ENCODE peak calls at places on chromosomes 2 and 18, in eight cellular contexts. S, P, K, I, M, X, Z and V are unnamed samples.

GRCh38 chr2:165081276-165081675 is 122.6 kb downstream of the SCN3A start:
- DNase-seq in K (no peak), P (no peak), Z (no peak), X (no peak), M (no peak), S (no peak), I (no peak), V (no peak)

GRCh38 chr18:59002974-59003594 is 136.6 kb upstream of the SEC11C start:
- DNase-seq in S (no peak), K (no peak), M (no peak), X (no peak), I (no peak), P (no peak), Z (no peak), V (no peak)

GRCh38 chr2:176554107-176555048 is 285.1 kb downstream of the MTX2 start:
- DNase-seq in Z (peak; percentile 67), P (peak; percentile 32), I (no peak), M (no peak), S (peak; percentile 37), X (no peak), K (peak; percentile 61), V (no peak)

GRCh38 chr2:105822186-105822585 is 77.5 kb downstream of the NCK2 start:
- DNase-seq in S (no peak), X (no peak), K (peak; percentile 64), M (no peak), Z (peak; percentile 70), P (no peak), I (no peak), V (no peak)

GRCh38 chr2:222859786-222860726 is 780 bp upstream of the ACSL3 start:
- DNase-seq in I (no peak), P (peak; percentile 63), X (no peak), M (no peak), Z (no peak), S (no peak), K (no peak), V (no peak)

GRCh38 chr2:81903534-81903933 is 1599.0 kb upstream of the LRRTM1 start:
- DNase-seq in X (no peak), K (no peak), I (no peak), P (no peak), M (no peak), Z (no peak), S (no peak), V (no peak)

GRCh38 chr2:119106301-119106897 is 52.2 kb downstream of the C1QL2 start:
- DNase-seq in P (no peak), K (no peak), I (peak; percentile 82), M (peak; percentile 45), X (no peak), S (peak; percentile 26), Z (no peak), V (no peak)

GRCh38 chr2:26173596-26174482 is 951 bp downstream of the GAREM2 start:
- DNase-seq in S (no peak), I (no peak), X (peak; percentile 76), P (no peak), M (no peak), K (no peak), Z (no peak), V (no peak)

GRCh38 chr2:9333591-9334171 is 89.6 kb downstream of the ITGB1BP1 start:
- DNase-seq in Z (no peak), P (peak; percentile 64), I (peak; percentile 72), K (no peak), M (peak; percentile 48), X (no peak), S (peak; percentile 66), V (no peak)

GRCh38 chr2:111122631-111123421 is 2.1 kb downstream of the BCL2L11 start:
- DNase-seq in X (peak; percentile 95), P (peak; percentile 88), Z (peak; percentile 24), I (peak; percentile 86), K (peak; percentile 17), S (peak; percentile 73), M (peak; percentile 74), V (peak; percentile 50)

GRCh38 chr2:203583084-203583695 is 48.1 kb upstream of the RAPH1 start:
- DNase-seq in M (no peak), Z (no peak), K (no peak), P (no peak), S (no peak), X (no peak), I (no peak), V (no peak)

GRCh38 chr2:205047273-205047839 is 502.1 kb downstream of the PARD3B start:
- DNase-seq in P (no peak), Z (no peak), K (no peak), I (no peak), M (no peak), S (no peak), X (no peak), V (no peak)

GRCh38 chr2:205612661-205613060 is 69.6 kb upstream of the NRP2 start:
- DNase-seq in Z (no peak), I (no peak), S (no peak), M (no peak), K (no peak), P (no peak), X (no peak), V (no peak)

GRCh38 chr2:170715932-170716777 is 1.0 kb downstream of the SP5 start:
- DNase-seq in S (no peak), P (peak; percentile 13), M (no peak), I (no peak), X (peak; percentile 80), Z (peak; percentile 71), K (peak; percentile 64), V (no peak)

GRCh38 chr2:43074592-43075053 is 151.8 kb downstream of the ZFP36L2 start:
- DNase-seq in P (no peak), K (no peak), S (no peak), Z (no peak), M (no peak), I (no peak), X (peak; percentile 27), V (no peak)

GRCh38 chr2:43075906-43076585 is 150.4 kb downstream of the ZFP36L2 start:
- DNase-seq in I (no peak), Z (no peak), K (no peak), M (no peak), S (no peak), P (no peak), X (peak; percentile 82), V (no peak)

GRCh38 chr2:43074052-43074451 is 152.4 kb downstream of the ZFP36L2 start:
- DNase-seq in K (no peak), I (no peak), S (no peak), P (no peak), Z (no peak), X (peak; percentile 35), M (no peak), V (no peak)

GRCh38 chr2:43076676-43077075 is 149.7 kb downstream of the ZFP36L2 start:
- DNase-seq in K (no peak), Z (no peak), P (no peak), M (no peak), I (no peak), S (no peak), X (no peak), V (no peak)

DNA sequence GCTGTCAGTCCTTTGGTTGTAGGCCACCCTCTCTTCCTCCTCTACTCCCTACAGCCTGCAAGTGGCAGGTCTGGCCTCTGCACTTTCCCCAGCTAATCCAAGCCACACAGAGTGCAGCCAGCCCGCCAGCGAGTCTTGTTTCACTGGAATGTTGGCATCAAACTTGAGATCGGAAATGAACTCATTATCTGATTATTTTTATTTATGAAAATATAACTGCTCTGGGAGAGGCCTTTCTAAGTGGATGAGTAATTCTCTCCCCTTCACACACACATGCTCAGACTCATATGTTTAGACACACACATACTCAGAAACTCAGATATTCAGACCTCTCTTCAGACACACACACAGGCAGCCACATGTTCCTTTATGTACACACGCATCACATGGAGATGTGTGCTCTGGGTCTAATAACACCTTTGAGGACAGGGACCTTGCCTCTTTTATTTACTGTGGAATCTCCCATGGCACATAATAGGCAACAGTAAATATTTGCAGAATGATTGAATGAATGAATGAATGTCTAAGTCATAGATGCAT is 151.3 kb downstream of the ZFP36L2 start:
- DNase-seq in M (no peak), I (no peak), S (peak; percentile 94), P (peak; percentile 86), Z (no peak), K (no peak), X (peak; percentile 93), V (no peak)
- TF ChIP-seq CTCF in M (no peak), I (no peak), S (no peak), P (peak; percentile 16), Z (no peak), K (no peak), X (no peak), V (no peak)

GRCh38 chr2:160583162-160583522 is 89.5 kb upstream of the RBMS1 start:
- DNase-seq in M (no peak), I (no peak), Z (no peak), P (no peak), X (no peak), K (no peak), S (peak; percentile 46), V (no peak)

GRCh38 chr2:160581035-160581434 is 87.4 kb upstream of the RBMS1 start:
- DNase-seq in X (no peak), Z (no peak), I (no peak), K (no peak), P (no peak), M (no peak), S (no peak), V (no peak)

GRCh38 chr2:160583823-160584537 is 90.4 kb upstream of the RBMS1 start:
- DNase-seq in M (no peak), I (no peak), K (no peak), S (no peak), X (no peak), P (no peak), Z (no peak), V (no peak)

GRCh38 chr2:160581448-160581847 is 87.8 kb upstream of the RBMS1 start:
- DNase-seq in K (no peak), M (no peak), X (no peak), I (no peak), Z (no peak), P (no peak), S (no peak), V (no peak)

GRCh38 chr2:160582481-160583161 is 89.0 kb upstream of the RBMS1 start:
- DNase-seq in S (peak; percentile 62), K (no peak), M (no peak), P (no peak), Z (no peak), I (no peak), X (no peak), V (no peak)
- TF ChIP-seq CTCF in S (no peak), K (no peak), M (no peak), P (no peak), Z (no peak), I (peak; percentile 25), X (no peak), V (no peak)

GRCh38 chr2:67824196-67824595 is 238.6 kb downstream of the C1D start:
- DNase-seq in S (no peak), I (no peak), Z (no peak), M (no peak), K (no peak), X (no peak), P (no peak), V (no peak)
- TF ChIP-seq CTCF in S (peak; percentile 3), I (no peak), Z (no peak), M (no peak), K (no peak), X (no peak), P (no peak), V (no peak)

DNA sequence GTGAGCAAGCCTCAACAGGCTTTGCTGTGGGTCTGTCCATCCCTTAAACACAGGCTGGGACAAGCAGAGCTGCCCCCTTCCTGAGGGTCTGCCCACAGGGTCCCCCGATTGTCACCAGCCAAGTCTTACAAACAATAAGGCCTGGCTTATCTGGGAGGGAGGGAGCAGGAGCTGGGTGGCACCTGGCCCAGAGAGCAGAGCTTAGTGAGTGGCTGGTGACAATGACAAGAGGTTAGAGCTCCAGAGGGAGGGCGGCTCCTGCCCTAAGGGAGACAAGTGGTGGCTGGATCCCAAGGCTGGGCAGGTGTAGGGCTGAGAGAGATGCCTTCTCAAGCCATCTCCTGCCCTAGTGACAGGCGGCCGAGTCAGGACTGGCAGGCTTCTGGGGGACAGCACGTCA is 125.5 kb downstream of the KLHL29 start:
- DNase-seq in I (no peak), P (no peak), M (no peak), K (no peak), Z (no peak), X (no peak), S (no peak), V (no peak)
- TF ChIP-seq CTCF in I (no peak), P (no peak), M (no peak), K (no peak), Z (no peak), X (no peak), S (no peak), V (no peak)